ENCODE peak calls at places on chromosomes 4 and X, in four cellular contexts. J is uterus; H is A549; K is stimulated activated effector memory CD8-positive, alpha-beta T cell treated with anti-CD3 and anti-CD28 coated beads, Interleukin-12 subunit alpha, Interleukin-12 subunit beta, amount 100 ng/mL, for 72 hours. X is an unnamed sample.

GRCh38 chr4:126144838-126145237 is 830.1 kb downstream of the FAT4 start:
- DNase-seq in K (no peak), H (no peak), J (no peak), X (no peak)

GRCh38 chrX:45508459-45508858 is 307.8 kb upstream of the DIPK2B start:
- DNase-seq in H (no peak), J (no peak), K (no peak), X (no peak)

GRCh38 chr4:109979932-109980717 is 67.4 kb downstream of the EGF start:
- DNase-seq in J (no peak), K (no peak), H (no peak), X (no peak)

GRCh38 chr4:76448211-76448610 is 13.2 kb downstream of the SHROOM3 start:
- DNase-seq in J (no peak), H (no peak), K (no peak), X (no peak)

GRCh38 chrX:139081965-139082364 is 370.4 kb upstream of the FGF13 start:
- DNase-seq in J (no peak), K (no peak), H (no peak), X (no peak)

GRCh38 chr4:182884046-182884445 is 33.1 kb downstream of the DCTD start:
- DNase-seq in K (no peak), H (no peak), J (no peak), X (no peak)

GRCh38 chr4:67746797-67747495 is 7.2 kb downstream of the GNRHR start:
- DNase-seq in K (no peak), H (no peak), J (no peak), X (peak)

GRCh38 chr4:38145033-38145673 is 185.0 kb downstream of the PTTG2 start:
- DNase-seq in K (no peak), J (no peak), H (no peak), X (no peak)

GRCh38 chrX:99394450-99394849 is 1015.6 kb downstream of the PCDH19 start:
- DNase-seq in K (no peak), J (no peak), H (no peak), X (no peak)

GRCh38 chr4:122827899-122828601 is 1.4 kb downstream of the FGF2 start:
- DNase-seq in J (peak), H (peak), K (no peak), X (no peak)

GRCh38 chr4:176896211-176896610 is 103.5 kb upstream of the VEGFC start:
- DNase-seq in H (no peak), K (no peak), J (no peak), X (no peak)

GRCh38 chr4:84632092-84632491 is 49.2 kb downstream of the CDS1 start:
- DNase-seq in H (no peak), K (no peak), J (no peak), X (no peak)

GRCh38 chr4:189940178-189941004 is at the start of gene FRG1:
- DNase-seq in H (peak), K (peak), J (peak), X (peak)

GRCh38 chr4:156503119-156503518 is 468.5 kb downstream of the PDGFC start:
- DNase-seq in J (no peak), K (no peak), H (no peak), X (no peak)

GRCh38 chr4:13983189-13983790 is 355.8 kb upstream of the BOD1L1 start:
- DNase-seq in J (no peak), H (no peak), K (no peak), X (no peak)

GRCh38 chr4:52641853-52642563 is 17.1 kb downstream of the USP46 start:
- DNase-seq in J (no peak), H (no peak), K (no peak), X (peak)